ENCODE peak calls at places on chromosomes 5 and 9, in five cellular contexts. Q, G, R, F and V are unnamed samples.

GRCh38 chr5:11143456-11144267 is 382.6 kb upstream of the DAP start:
- DNase-seq in G (no peak), R (no peak), F (no peak), Q (no peak), V (no peak)

GRCh38 chr5:43973318-43973717 is 370.3 kb downstream of the NNT start:
- DNase-seq in F (no peak), Q (no peak), G (peak), R (no peak), V (peak)

GRCh38 chr5:157607371-157608161 is 32.0 kb upstream of the ADAM19 start:
- DNase-seq in G (peak), R (peak), F (peak), Q (peak), V (peak)

GRCh38 chr5:143592648-143593047 is 189.2 kb upstream of the NR3C1 start:
- DNase-seq in Q (no peak), F (peak), G (peak), R (no peak), V (peak)

GRCh38 chr9:136013524-136014034 is 52.4 kb upstream of the UBAC1 start:
- DNase-seq in Q (no peak), R (no peak), F (no peak), G (no peak), V (no peak)

GRCh38 chr5:145463634-145464033 is 371.5 kb downstream of the PRELID2 start:
- DNase-seq in G (peak), R (no peak), F (peak), Q (no peak), V (peak)

GRCh38 chr9:89639367-89639795 is 34.6 kb downstream of the GADD45G start:
- DNase-seq in F (no peak), Q (no peak), R (no peak), G (peak), V (no peak)

GRCh38 chr5:45696206-45696836 is at the start of gene HCN1:
- DNase-seq in Q (no peak), R (no peak), F (peak), G (peak), V (peak)

GRCh38 chr9:137301086-137301947 is 754 bp downstream of the NRARP start:
- DNase-seq in R (no peak), G (no peak), F (peak), Q (no peak), V (peak)

GRCh38 chr9:128553695-128554094 is 1.3 kb downstream of the SPTAN1 start:
- DNase-seq in G (peak), Q (no peak), R (no peak), F (peak), V (peak)

GRCh38 chr5:111551569-111552275 is 39.4 kb upstream of the STARD4 start:
- DNase-seq in F (no peak), Q (no peak), R (no peak), G (no peak), V (no peak)

GRCh38 chr9:34413229-34413852 is 36.6 kb upstream of the MYORG start:
- DNase-seq in F (peak), R (peak), Q (no peak), G (peak), V (peak)

GRCh38 chr5:10885026-10885425 is 124.0 kb upstream of the DAP start:
- DNase-seq in F (peak), Q (no peak), R (no peak), G (peak), V (peak)

GRCh38 chr5:90477073-90477472 is 2.4 kb downstream of the POLR3G start:
- DNase-seq in R (peak), F (peak), G (no peak), Q (no peak), V (peak)

GRCh38 chr9:111106202-111106601 is 67.9 kb upstream of the LPAR1 start:
- DNase-seq in G (no peak), F (no peak), Q (no peak), R (no peak), V (no peak)

GRCh38 chr5:96709152-96709821 is 47.1 kb downstream of the CAST start:
- DNase-seq in F (peak), R (no peak), G (peak), Q (no peak), V (peak)

GRCh38 chr5:71651554-71651953 is 64.4 kb downstream of the MCCC2 start:
- DNase-seq in G (no peak), Q (no peak), F (no peak), R (no peak), V (no peak)

GRCh38 chr5:146213210-146213838 is 9.9 kb downstream of the RBM27 start:
- DNase-seq in R (peak), G (no peak), Q (no peak), F (peak), V (peak)

GRCh38 chr5:133706732-133707430 is 94.5 kb upstream of the FSTL4 start:
- DNase-seq in G (no peak), R (no peak), F (no peak), Q (no peak), V (peak)

GRCh38 chr9:108688051-108688450 is 167.7 kb downstream of the ACTL7B start:
- DNase-seq in G (no peak), Q (no peak), R (no peak), F (no peak), V (no peak)

GRCh38 chr5:34833991-34834793 is 4.8 kb upstream of the TTC23L start:
- DNase-seq in R (no peak), F (peak), Q (no peak), G (peak), V (peak)

GRCh38 chr5:73188764-73189521 is 15.9 kb downstream of the TMEM174 start:
- DNase-seq in F (peak), R (no peak), G (peak), Q (no peak), V (no peak)

GRCh38 chr5:88502179-88503064 is 233.8 kb upstream of the TMEM161B start:
- DNase-seq in Q (no peak), F (peak), G (no peak), R (peak), V (no peak)

GRCh38 chr5:115179068-115179958 is 9.6 kb upstream of the TRIM36 start:
- DNase-seq in F (peak), G (no peak), R (no peak), Q (no peak), V (no peak)

GRCh38 chr5:138459311-138459710 is 6.0 kb upstream of the EGR1 start:
- DNase-seq in F (no peak), G (no peak), Q (peak), R (no peak), V (no peak)

GRCh38 chr9:16434522-16434921 is 435.9 kb downstream of the BNC2 start:
- DNase-seq in R (no peak), F (peak), G (peak), Q (no peak), V (peak)

DNA sequence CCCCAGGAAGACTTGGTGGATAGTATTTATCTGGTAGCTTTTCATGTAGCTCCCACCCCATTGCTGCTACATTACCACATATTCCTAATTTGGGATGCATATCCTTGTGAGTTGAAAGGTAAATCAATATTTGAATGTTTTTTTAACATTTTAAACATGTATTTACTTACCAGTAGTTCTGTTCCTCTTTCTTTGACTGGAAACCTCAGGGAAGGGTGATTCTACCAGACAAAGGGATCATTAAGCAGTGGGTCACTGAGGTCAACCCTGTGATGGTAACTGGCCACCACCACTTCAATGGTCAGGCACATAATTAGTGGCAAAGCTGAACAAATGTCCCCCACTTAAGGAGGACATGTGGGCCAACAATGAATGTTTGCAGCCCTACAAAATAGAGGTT is 27.2 kb upstream of the KLF9 start:
- DNase-seq in F (no peak), G (no peak), R (no peak), Q (no peak), V (no peak)
- H3K4me3 ChIP-seq in F (no peak), G (no peak), R (no peak), Q (no peak), V (no peak)

DNA sequence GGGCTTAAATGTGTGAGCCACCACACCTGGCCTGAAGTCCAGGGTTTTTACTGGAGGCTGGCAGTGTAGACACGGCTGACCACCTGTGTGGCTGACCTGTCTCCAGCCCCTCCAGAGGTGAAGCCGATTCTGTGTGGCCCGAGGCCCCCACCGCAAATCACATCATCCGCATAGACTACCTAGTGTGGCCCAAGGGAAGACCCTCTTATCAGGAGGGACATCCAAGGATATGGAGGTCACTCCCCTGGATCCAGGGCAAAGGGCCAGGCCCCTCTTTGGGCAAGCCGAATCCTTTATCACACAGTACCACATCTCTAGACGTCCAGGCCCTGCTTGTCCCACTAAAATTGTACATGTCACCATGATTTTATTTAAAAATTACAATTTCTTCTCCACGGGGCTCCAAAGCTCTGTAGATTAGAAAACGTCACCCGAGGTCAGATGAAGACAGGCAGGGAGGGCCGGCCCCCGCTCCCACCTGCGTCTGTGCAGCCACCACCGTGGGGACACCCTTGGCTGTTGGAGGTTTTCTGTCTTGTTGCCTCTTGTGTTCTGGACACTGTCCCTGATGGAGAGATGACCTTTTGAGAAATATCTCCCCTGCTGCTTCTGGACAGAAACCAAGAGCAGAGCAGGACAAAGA is 20.1 kb downstream of the LAMC3 start:
- DNase-seq in Q (no peak), G (no peak), F (no peak), R (no peak), V (no peak)
- H3K4me3 ChIP-seq in Q (no peak), G (no peak), F (no peak), R (no peak), V (no peak)

DNA sequence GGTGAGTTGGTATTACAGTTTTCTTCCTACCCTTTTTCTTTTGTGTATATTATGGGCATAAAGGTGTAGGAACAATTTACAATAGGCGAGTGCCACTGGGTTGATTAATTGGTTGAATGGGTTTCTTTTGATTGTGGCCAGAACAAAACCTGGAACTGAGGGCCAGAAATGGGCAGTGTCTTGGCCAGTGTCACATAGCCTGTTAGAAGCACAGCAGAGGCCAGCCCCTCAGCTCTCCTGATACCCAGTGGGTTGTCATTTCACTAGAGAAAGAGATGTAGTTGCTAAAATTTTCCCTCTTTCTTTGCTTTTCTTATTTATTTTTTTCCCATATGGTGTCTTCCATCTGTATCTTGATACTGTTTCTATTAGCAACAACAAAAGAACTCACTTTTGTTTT is 38.8 kb upstream of the SEMA6A start:
- DNase-seq in G (no peak), Q (no peak), F (no peak), R (no peak), V (no peak)
- H3K4me3 ChIP-seq in G (no peak), Q (no peak), F (no peak), R (no peak), V (no peak)

GRCh38 chr5:168693883-168694282 is 114.7 kb upstream of the PANK3 start:
- DNase-seq in G (no peak), F (no peak), R (no peak), Q (no peak), V (no peak)
- H3K4me3 ChIP-seq in G (no peak), F (no peak), R (no peak), Q (no peak), V (no peak)

DNA sequence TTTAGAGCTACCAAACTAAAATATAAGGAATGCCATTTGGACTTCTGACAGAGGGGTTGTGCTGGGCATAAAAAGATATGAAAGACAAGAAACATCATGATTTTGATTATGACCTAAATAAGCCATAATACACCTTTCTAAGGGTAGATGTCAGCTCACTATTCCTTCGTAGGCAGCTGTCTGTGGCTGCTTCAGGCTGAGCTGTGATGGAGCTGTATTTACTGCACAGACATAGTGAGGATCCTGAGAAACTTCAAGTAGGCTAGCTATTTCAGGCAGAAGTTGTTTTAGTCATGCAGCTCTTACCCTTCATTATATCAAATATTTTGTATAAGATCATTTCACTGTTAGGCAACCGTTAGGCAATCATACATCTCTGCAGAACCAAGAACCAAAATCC is 511.7 kb downstream of the CDH12 start:
- DNase-seq in R (no peak), Q (no peak), F (no peak), G (no peak), V (no peak)
- H3K4me3 ChIP-seq in R (no peak), Q (no peak), F (no peak), G (no peak), V (no peak)

DNA sequence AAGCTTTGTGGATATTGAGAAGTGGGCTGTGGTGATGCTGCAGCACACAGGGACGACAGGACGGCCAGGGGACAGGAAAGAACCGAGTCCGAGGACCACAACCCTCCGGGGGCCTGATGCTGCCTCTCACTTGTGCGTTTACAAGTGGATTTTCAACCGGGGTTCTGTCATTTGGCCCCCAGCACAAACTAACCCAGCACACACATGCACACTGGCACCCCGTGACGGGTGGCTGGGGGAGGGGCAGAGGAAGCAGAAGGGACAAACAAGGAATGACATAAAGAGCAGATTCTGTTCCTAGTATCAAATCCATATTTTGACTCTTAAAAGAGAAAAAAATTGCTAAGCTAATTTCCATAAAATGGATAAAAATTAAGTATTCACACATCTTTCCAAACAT is 18.3 kb upstream of the ZFYVE16 start:
- DNase-seq in Q (no peak), F (no peak), R (no peak), G (no peak), V (no peak)
- H3K4me3 ChIP-seq in Q (no peak), F (no peak), R (no peak), G (no peak), V (no peak)

DNA sequence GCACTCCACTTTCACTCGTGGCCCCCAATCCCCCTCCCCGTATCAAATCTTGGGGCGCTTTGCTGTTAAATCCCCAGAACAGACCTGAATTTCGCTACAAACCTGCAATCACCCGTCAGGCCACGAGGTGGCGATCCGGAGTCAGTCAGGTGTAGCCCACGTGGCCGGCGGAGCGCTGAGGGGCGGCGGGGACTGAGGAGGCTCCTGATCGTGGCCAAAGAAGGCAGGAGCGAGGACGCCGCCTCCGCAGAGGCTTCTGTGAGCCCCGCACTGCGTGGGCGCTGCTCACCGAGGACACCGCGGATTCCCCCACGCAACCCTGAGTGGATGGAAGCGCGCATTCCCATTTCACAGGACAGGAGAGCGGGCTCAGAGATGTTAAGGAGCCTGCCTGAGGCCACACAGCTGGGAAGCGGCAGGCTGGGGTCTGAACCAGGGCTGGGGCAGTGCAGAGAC is 91.6 kb downstream of the LMX1B start:
- DNase-seq in R (peak), G (peak), F (peak), Q (peak), V (peak)
- H3K4me3 ChIP-seq in R (no peak), G (peak), F (no peak), Q (peak), V (no peak)